ENCODE peak calls at places on chromosomes 11 and 22, in four cellular contexts. One of them, this sample, is unnamed.

GRCh38 chr22:48803171-48803992 is 1024.3 kb downstream of the BRD1 start:
- DNase-seq in activated CD4-positive, CD25-positive, alpha-beta regulatory T cell: no peak
- DNase-seq in islet precursor cell: peak
- DNase-seq in stimulated activated CD4-positive, alpha-beta T cell treated with anti-CD3 and anti-CD28 coated beads, Interleukin-1b, Interleukin-23, amount 100 ng/mL, for 24 hours: no peak
- DNase-seq in this sample: no peak

GRCh38 chr11:82004537-82005213 is 729.0 kb downstream of the FAM181B start:
- DNase-seq in activated CD4-positive, CD25-positive, alpha-beta regulatory T cell: no peak
- DNase-seq in islet precursor cell: no peak
- DNase-seq in stimulated activated CD4-positive, alpha-beta T cell treated with anti-CD3 and anti-CD28 coated beads, Interleukin-1b, Interleukin-23, amount 100 ng/mL, for 24 hours: no peak
- DNase-seq in this sample: no peak

GRCh38 chr22:42432020-42432596 is at the start of gene NFAM1:
- DNase-seq in activated CD4-positive, CD25-positive, alpha-beta regulatory T cell: no peak
- DNase-seq in islet precursor cell: peak
- DNase-seq in stimulated activated CD4-positive, alpha-beta T cell treated with anti-CD3 and anti-CD28 coated beads, Interleukin-1b, Interleukin-23, amount 100 ng/mL, for 24 hours: no peak
- DNase-seq in this sample: no peak

GRCh38 chr22:37206841-37207821 is 5.1 kb downstream of the SSTR3 start:
- DNase-seq in activated CD4-positive, CD25-positive, alpha-beta regulatory T cell: no peak
- DNase-seq in islet precursor cell: no peak
- DNase-seq in stimulated activated CD4-positive, alpha-beta T cell treated with anti-CD3 and anti-CD28 coated beads, Interleukin-1b, Interleukin-23, amount 100 ng/mL, for 24 hours: no peak
- DNase-seq in this sample: no peak

GRCh38 chr11:110075822-110076208 is 17.4 kb upstream of the ZC3H12C start:
- DNase-seq in activated CD4-positive, CD25-positive, alpha-beta regulatory T cell: no peak
- DNase-seq in islet precursor cell: no peak
- DNase-seq in stimulated activated CD4-positive, alpha-beta T cell treated with anti-CD3 and anti-CD28 coated beads, Interleukin-1b, Interleukin-23, amount 100 ng/mL, for 24 hours: no peak
- DNase-seq in this sample: no peak

GRCh38 chr11:18016789-18017188 is 3.9 kb upstream of the SERGEF start:
- DNase-seq in activated CD4-positive, CD25-positive, alpha-beta regulatory T cell: no peak
- DNase-seq in islet precursor cell: no peak
- DNase-seq in stimulated activated CD4-positive, alpha-beta T cell treated with anti-CD3 and anti-CD28 coated beads, Interleukin-1b, Interleukin-23, amount 100 ng/mL, for 24 hours: no peak
- DNase-seq in this sample: no peak

GRCh38 chr11:34208266-34209135 is 103.1 kb downstream of the NAT10 start:
- DNase-seq in activated CD4-positive, CD25-positive, alpha-beta regulatory T cell: no peak
- DNase-seq in islet precursor cell: no peak
- DNase-seq in stimulated activated CD4-positive, alpha-beta T cell treated with anti-CD3 and anti-CD28 coated beads, Interleukin-1b, Interleukin-23, amount 100 ng/mL, for 24 hours: no peak
- DNase-seq in this sample: no peak

GRCh38 chr11:71265559-71266092 is 13.2 kb upstream of the SHANK2 start:
- DNase-seq in activated CD4-positive, CD25-positive, alpha-beta regulatory T cell: no peak
- DNase-seq in islet precursor cell: peak
- DNase-seq in stimulated activated CD4-positive, alpha-beta T cell treated with anti-CD3 and anti-CD28 coated beads, Interleukin-1b, Interleukin-23, amount 100 ng/mL, for 24 hours: no peak
- DNase-seq in this sample: no peak

GRCh38 chr22:49368976-49369725 is 458.5 kb downstream of the BRD1 start:
- DNase-seq in activated CD4-positive, CD25-positive, alpha-beta regulatory T cell: no peak
- DNase-seq in islet precursor cell: peak
- DNase-seq in stimulated activated CD4-positive, alpha-beta T cell treated with anti-CD3 and anti-CD28 coated beads, Interleukin-1b, Interleukin-23, amount 100 ng/mL, for 24 hours: no peak
- DNase-seq in this sample: no peak

GRCh38 chr22:24810043-24810749 is 4.2 kb downstream of the SGSM1 start:
- DNase-seq in activated CD4-positive, CD25-positive, alpha-beta regulatory T cell: no peak
- DNase-seq in islet precursor cell: peak
- DNase-seq in stimulated activated CD4-positive, alpha-beta T cell treated with anti-CD3 and anti-CD28 coated beads, Interleukin-1b, Interleukin-23, amount 100 ng/mL, for 24 hours: no peak
- DNase-seq in this sample: peak

GRCh38 chr11:62464655-62465054 is 45.8 kb downstream of the SCGB1A1 start:
- DNase-seq in activated CD4-positive, CD25-positive, alpha-beta regulatory T cell: no peak
- DNase-seq in islet precursor cell: no peak
- DNase-seq in stimulated activated CD4-positive, alpha-beta T cell treated with anti-CD3 and anti-CD28 coated beads, Interleukin-1b, Interleukin-23, amount 100 ng/mL, for 24 hours: no peak
- DNase-seq in this sample: no peak

GRCh38 chr11:9250139-9250582 is 15.0 kb downstream of the DENND5A start:
- DNase-seq in activated CD4-positive, CD25-positive, alpha-beta regulatory T cell: no peak
- DNase-seq in islet precursor cell: no peak
- DNase-seq in stimulated activated CD4-positive, alpha-beta T cell treated with anti-CD3 and anti-CD28 coated beads, Interleukin-1b, Interleukin-23, amount 100 ng/mL, for 24 hours: no peak
- DNase-seq in this sample: no peak

GRCh38 chr11:59178401-59178800 is 6.5 kb downstream of the DTX4 start:
- DNase-seq in activated CD4-positive, CD25-positive, alpha-beta regulatory T cell: no peak
- DNase-seq in islet precursor cell: peak
- DNase-seq in stimulated activated CD4-positive, alpha-beta T cell treated with anti-CD3 and anti-CD28 coated beads, Interleukin-1b, Interleukin-23, amount 100 ng/mL, for 24 hours: no peak
- DNase-seq in this sample: no peak

GRCh38 chr22:30235687-30236170 is 10.8 kb downstream of the LIF start:
- DNase-seq in activated CD4-positive, CD25-positive, alpha-beta regulatory T cell: no peak
- DNase-seq in islet precursor cell: peak
- DNase-seq in stimulated activated CD4-positive, alpha-beta T cell treated with anti-CD3 and anti-CD28 coated beads, Interleukin-1b, Interleukin-23, amount 100 ng/mL, for 24 hours: no peak
- DNase-seq in this sample: no peak

GRCh38 chr22:19810381-19811141 is 44.1 kb downstream of the GNB1L start:
- DNase-seq in activated CD4-positive, CD25-positive, alpha-beta regulatory T cell: peak
- DNase-seq in islet precursor cell: peak
- DNase-seq in stimulated activated CD4-positive, alpha-beta T cell treated with anti-CD3 and anti-CD28 coated beads, Interleukin-1b, Interleukin-23, amount 100 ng/mL, for 24 hours: no peak
- DNase-seq in this sample: no peak

GRCh38 chr11:15660496-15660895 is 545.8 kb downstream of the INSC start:
- DNase-seq in activated CD4-positive, CD25-positive, alpha-beta regulatory T cell: no peak
- DNase-seq in islet precursor cell: no peak
- DNase-seq in stimulated activated CD4-positive, alpha-beta T cell treated with anti-CD3 and anti-CD28 coated beads, Interleukin-1b, Interleukin-23, amount 100 ng/mL, for 24 hours: no peak
- DNase-seq in this sample: no peak

GRCh38 chr11:85725510-85726258 is 39.7 kb upstream of the CCDC89 start:
- DNase-seq in activated CD4-positive, CD25-positive, alpha-beta regulatory T cell: no peak
- DNase-seq in islet precursor cell: no peak
- DNase-seq in stimulated activated CD4-positive, alpha-beta T cell treated with anti-CD3 and anti-CD28 coated beads, Interleukin-1b, Interleukin-23, amount 100 ng/mL, for 24 hours: no peak
- DNase-seq in this sample: no peak

GRCh38 chr11:133945087-133945974 is 11.4 kb downstream of the IGSF9B start:
- DNase-seq in activated CD4-positive, CD25-positive, alpha-beta regulatory T cell: peak
- DNase-seq in islet precursor cell: no peak
- DNase-seq in stimulated activated CD4-positive, alpha-beta T cell treated with anti-CD3 and anti-CD28 coated beads, Interleukin-1b, Interleukin-23, amount 100 ng/mL, for 24 hours: no peak
- DNase-seq in this sample: no peak

GRCh38 chr11:60776167-60776566 is 9.0 kb upstream of the MS4A10 start:
- DNase-seq in activated CD4-positive, CD25-positive, alpha-beta regulatory T cell: no peak
- DNase-seq in islet precursor cell: no peak
- DNase-seq in stimulated activated CD4-positive, alpha-beta T cell treated with anti-CD3 and anti-CD28 coated beads, Interleukin-1b, Interleukin-23, amount 100 ng/mL, for 24 hours: no peak
- DNase-seq in this sample: no peak

GRCh38 chr22:41092847-41093371 is 517 bp downstream of the EP300 start:
- DNase-seq in activated CD4-positive, CD25-positive, alpha-beta regulatory T cell: no peak
- DNase-seq in islet precursor cell: no peak
- DNase-seq in stimulated activated CD4-positive, alpha-beta T cell treated with anti-CD3 and anti-CD28 coated beads, Interleukin-1b, Interleukin-23, amount 100 ng/mL, for 24 hours: no peak
- DNase-seq in this sample: no peak

GRCh38 chr11:69044111-69045013 is 4.4 kb upstream of the TPCN2 start:
- DNase-seq in activated CD4-positive, CD25-positive, alpha-beta regulatory T cell: no peak
- DNase-seq in islet precursor cell: peak
- DNase-seq in stimulated activated CD4-positive, alpha-beta T cell treated with anti-CD3 and anti-CD28 coated beads, Interleukin-1b, Interleukin-23, amount 100 ng/mL, for 24 hours: no peak
- DNase-seq in this sample: no peak